ENCODE peak calls at places on chromosomes 7 and 10, in six cellular contexts. One of them, this sample, is unnamed.

GRCh38 chr10:103592186-103593021 is 98.9 kb downstream of the NEURL1 start:
- DNase-seq in AG09309: no peak
- DNase-seq in activated T-cell treated with anti-CD3 and anti-CD28 coated beads, Interleukin-2, amount 50 U/mL, for 72 hours: peak
- DNase-seq in AG04449: no peak
- DNase-seq in retina: peak
- DNase-seq in AG08395: peak
- DNase-seq in this sample: peak

GRCh38 chr10:72637398-72637857 is 11.5 kb upstream of the MICU1 start:
- DNase-seq in AG08395: peak
- DNase-seq in AG09309: peak
- DNase-seq in AG04449: peak
- DNase-seq in retina: no peak
- DNase-seq in activated T-cell treated with anti-CD3 and anti-CD28 coated beads, Interleukin-2, amount 50 U/mL, for 72 hours: peak
- DNase-seq in this sample: no peak

GRCh38 chr7:66669088-66669487 is 40.4 kb downstream of the KCTD7 start:
- DNase-seq in AG04449: no peak
- DNase-seq in AG09309: no peak
- DNase-seq in AG08395: no peak
- DNase-seq in activated T-cell treated with anti-CD3 and anti-CD28 coated beads, Interleukin-2, amount 50 U/mL, for 72 hours: no peak
- DNase-seq in retina: peak
- DNase-seq in this sample: no peak

GRCh38 chr7:30975257-30975899 is 11.6 kb downstream of the GHRHR start:
- DNase-seq in retina: no peak
- DNase-seq in activated T-cell treated with anti-CD3 and anti-CD28 coated beads, Interleukin-2, amount 50 U/mL, for 72 hours: no peak
- DNase-seq in AG04449: no peak
- DNase-seq in AG08395: no peak
- DNase-seq in AG09309: no peak
- DNase-seq in this sample: no peak

GRCh38 chr7:84941291-84941690 is 245.6 kb downstream of the SEMA3D start:
- DNase-seq in retina: no peak
- DNase-seq in activated T-cell treated with anti-CD3 and anti-CD28 coated beads, Interleukin-2, amount 50 U/mL, for 72 hours: no peak
- DNase-seq in AG09309: no peak
- DNase-seq in AG04449: no peak
- DNase-seq in AG08395: no peak
- DNase-seq in this sample: no peak

GRCh38 chr7:27139335-27140107 is 4.0 kb downstream of the HOXA5 start:
- DNase-seq in AG08395: no peak
- DNase-seq in retina: peak
- DNase-seq in AG09309: no peak
- DNase-seq in AG04449: no peak
- DNase-seq in activated T-cell treated with anti-CD3 and anti-CD28 coated beads, Interleukin-2, amount 50 U/mL, for 72 hours: no peak
- DNase-seq in this sample: peak

GRCh38 chr7:46784746-46785145 is 797.2 kb downstream of the TNS3 start:
- DNase-seq in AG09309: peak
- DNase-seq in AG08395: peak
- DNase-seq in AG04449: no peak
- DNase-seq in retina: no peak
- DNase-seq in activated T-cell treated with anti-CD3 and anti-CD28 coated beads, Interleukin-2, amount 50 U/mL, for 72 hours: no peak
- DNase-seq in this sample: no peak

GRCh38 chr10:6737758-6738463 is 157.8 kb upstream of the PRKCQ start:
- DNase-seq in retina: peak
- DNase-seq in AG04449: no peak
- DNase-seq in AG09309: no peak
- DNase-seq in activated T-cell treated with anti-CD3 and anti-CD28 coated beads, Interleukin-2, amount 50 U/mL, for 72 hours: no peak
- DNase-seq in AG08395: peak
- DNase-seq in this sample: no peak

GRCh38 chr10:102676916-102677315 is 32.6 kb downstream of the TRIM8 start:
- DNase-seq in AG08395: no peak
- DNase-seq in AG04449: no peak
- DNase-seq in AG09309: no peak
- DNase-seq in activated T-cell treated with anti-CD3 and anti-CD28 coated beads, Interleukin-2, amount 50 U/mL, for 72 hours: no peak
- DNase-seq in retina: no peak
- DNase-seq in this sample: no peak

GRCh38 chr7:23469961-23470250 is 385 bp downstream of the IGF2BP3 start:
- DNase-seq in retina: no peak
- DNase-seq in AG08395: no peak
- DNase-seq in activated T-cell treated with anti-CD3 and anti-CD28 coated beads, Interleukin-2, amount 50 U/mL, for 72 hours: no peak
- DNase-seq in AG04449: no peak
- DNase-seq in AG09309: no peak
- DNase-seq in this sample: no peak

GRCh38 chr10:83254698-83255097 is 884.6 kb upstream of the GHITM start:
- DNase-seq in AG09309: no peak
- DNase-seq in AG04449: no peak
- DNase-seq in retina: no peak
- DNase-seq in AG08395: no peak
- DNase-seq in activated T-cell treated with anti-CD3 and anti-CD28 coated beads, Interleukin-2, amount 50 U/mL, for 72 hours: no peak
- DNase-seq in this sample: no peak

GRCh38 chr7:116801092-116801710 is 61.2 kb upstream of the CAPZA2 start:
- DNase-seq in AG04449: peak
- DNase-seq in activated T-cell treated with anti-CD3 and anti-CD28 coated beads, Interleukin-2, amount 50 U/mL, for 72 hours: no peak
- DNase-seq in AG09309: no peak
- DNase-seq in AG08395: peak
- DNase-seq in retina: no peak
- DNase-seq in this sample: no peak

GRCh38 chr10:90642136-90642535 is 215.7 kb downstream of the HTR7 start:
- DNase-seq in retina: no peak
- DNase-seq in AG04449: no peak
- DNase-seq in AG09309: peak
- DNase-seq in activated T-cell treated with anti-CD3 and anti-CD28 coated beads, Interleukin-2, amount 50 U/mL, for 72 hours: no peak
- DNase-seq in AG08395: no peak
- DNase-seq in this sample: no peak

GRCh38 chr10:33289776-33290175 is 44.7 kb downstream of the NRP1 start:
- DNase-seq in activated T-cell treated with anti-CD3 and anti-CD28 coated beads, Interleukin-2, amount 50 U/mL, for 72 hours: no peak
- DNase-seq in AG09309: no peak
- DNase-seq in AG04449: no peak
- DNase-seq in retina: no peak
- DNase-seq in AG08395: no peak
- DNase-seq in this sample: no peak

GRCh38 chr10:73261362-73261995 is 9.0 kb upstream of the MRPS16 start:
- DNase-seq in retina: no peak
- DNase-seq in AG08395: no peak
- DNase-seq in activated T-cell treated with anti-CD3 and anti-CD28 coated beads, Interleukin-2, amount 50 U/mL, for 72 hours: no peak
- DNase-seq in AG04449: no peak
- DNase-seq in AG09309: no peak
- DNase-seq in this sample: no peak

GRCh38 chr10:520402-520787 is 169.1 kb downstream of the DIP2C start:
- DNase-seq in AG08395: no peak
- DNase-seq in retina: no peak
- DNase-seq in activated T-cell treated with anti-CD3 and anti-CD28 coated beads, Interleukin-2, amount 50 U/mL, for 72 hours: no peak
- DNase-seq in AG04449: no peak
- DNase-seq in AG09309: no peak
- DNase-seq in this sample: no peak

GRCh38 chr10:129169115-129169514 is 297.9 kb upstream of the MGMT start:
- DNase-seq in AG08395: no peak
- DNase-seq in AG09309: no peak
- DNase-seq in retina: no peak
- DNase-seq in AG04449: no peak
- DNase-seq in activated T-cell treated with anti-CD3 and anti-CD28 coated beads, Interleukin-2, amount 50 U/mL, for 72 hours: no peak
- DNase-seq in this sample: no peak

GRCh38 chr7:70215491-70215890 is 617.2 kb downstream of the AUTS2 start:
- DNase-seq in retina: no peak
- DNase-seq in AG08395: peak
- DNase-seq in AG09309: no peak
- DNase-seq in activated T-cell treated with anti-CD3 and anti-CD28 coated beads, Interleukin-2, amount 50 U/mL, for 72 hours: no peak
- DNase-seq in AG04449: peak
- DNase-seq in this sample: no peak

GRCh38 chr7:112118581-112119566 is 87.3 kb downstream of the DOCK4 start:
- DNase-seq in activated T-cell treated with anti-CD3 and anti-CD28 coated beads, Interleukin-2, amount 50 U/mL, for 72 hours: no peak
- DNase-seq in AG09309: no peak
- DNase-seq in retina: no peak
- DNase-seq in AG04449: no peak
- DNase-seq in AG08395: no peak
- DNase-seq in this sample: no peak

GRCh38 chr7:18860226-18860625 is 257.2 kb downstream of the TWIST1 start:
- DNase-seq in AG09309: no peak
- DNase-seq in AG04449: no peak
- DNase-seq in AG08395: no peak
- DNase-seq in activated T-cell treated with anti-CD3 and anti-CD28 coated beads, Interleukin-2, amount 50 U/mL, for 72 hours: no peak
- DNase-seq in retina: no peak
- DNase-seq in this sample: no peak

GRCh38 chr7:116591202-116592040 is 66.6 kb downstream of the CAV1 start:
- DNase-seq in activated T-cell treated with anti-CD3 and anti-CD28 coated beads, Interleukin-2, amount 50 U/mL, for 72 hours: no peak
- DNase-seq in AG08395: peak
- DNase-seq in AG04449: no peak
- DNase-seq in retina: peak
- DNase-seq in AG09309: no peak
- DNase-seq in this sample: peak

GRCh38 chr10:131089861-131090260 is 221.7 kb downstream of the TCERG1L start:
- DNase-seq in AG08395: no peak
- DNase-seq in retina: no peak
- DNase-seq in activated T-cell treated with anti-CD3 and anti-CD28 coated beads, Interleukin-2, amount 50 U/mL, for 72 hours: no peak
- DNase-seq in AG04449: no peak
- DNase-seq in AG09309: no peak
- DNase-seq in this sample: no peak

GRCh38 chr10:132974249-132974796 is 32.0 kb upstream of the CFAP46 start:
- DNase-seq in retina: no peak
- DNase-seq in AG08395: no peak
- DNase-seq in activated T-cell treated with anti-CD3 and anti-CD28 coated beads, Interleukin-2, amount 50 U/mL, for 72 hours: no peak
- DNase-seq in AG09309: no peak
- DNase-seq in AG04449: no peak
- DNase-seq in this sample: no peak